ENCODE peak calls at places on chromosomes 7 and 10, in six cellular contexts. One of them, this sample, is unnamed.

GRCh38 chr10:114520453-114520852 is 116.2 kb upstream of the AFAP1L2 start:
- DNase-seq in endothelial cell of umbilical vein: peak
- DNase-seq in psoas muscle: no peak
- DNase-seq in PC-3: peak
- DNase-seq in AG10803: peak
- DNase-seq in IMR-90: peak
- DNase-seq in this sample: no peak

GRCh38 chr10:104505521-104506041 is 135.5 kb upstream of the SORCS3 start:
- DNase-seq in psoas muscle: no peak
- DNase-seq in PC-3: no peak
- DNase-seq in IMR-90: no peak
- DNase-seq in AG10803: no peak
- DNase-seq in endothelial cell of umbilical vein: no peak
- DNase-seq in this sample: no peak

GRCh38 chr10:49139866-49140195 is 6.0 kb upstream of the FAM170B start:
- DNase-seq in PC-3: peak
- DNase-seq in endothelial cell of umbilical vein: no peak
- DNase-seq in IMR-90: peak
- DNase-seq in AG10803: peak
- DNase-seq in psoas muscle: no peak
- DNase-seq in this sample: no peak

GRCh38 chr7:5693529-5693928 is 87.9 kb downstream of the RNF216 start:
- DNase-seq in psoas muscle: no peak
- DNase-seq in IMR-90: peak
- DNase-seq in AG10803: peak
- DNase-seq in PC-3: peak
- DNase-seq in endothelial cell of umbilical vein: peak
- DNase-seq in this sample: no peak

GRCh38 chr10:70903262-70903921 is 15.0 kb upstream of the PCBD1 start:
- DNase-seq in PC-3: peak
- DNase-seq in AG10803: peak
- DNase-seq in IMR-90: peak
- DNase-seq in endothelial cell of umbilical vein: peak
- DNase-seq in psoas muscle: peak
- DNase-seq in this sample: no peak

GRCh38 chr7:15924910-15925309 is 238.4 kb upstream of the MEOX2 start:
- DNase-seq in AG10803: no peak
- DNase-seq in psoas muscle: no peak
- DNase-seq in IMR-90: no peak
- DNase-seq in endothelial cell of umbilical vein: no peak
- DNase-seq in PC-3: no peak
- DNase-seq in this sample: no peak

GRCh38 chr7:25314094-25314708 is 85.9 kb upstream of the NPVF start:
- DNase-seq in endothelial cell of umbilical vein: peak
- DNase-seq in PC-3: no peak
- DNase-seq in IMR-90: no peak
- DNase-seq in psoas muscle: no peak
- DNase-seq in AG10803: no peak
- DNase-seq in this sample: no peak

GRCh38 chr10:77493851-77494788 is 143.5 kb downstream of the KCNMA1 start:
- DNase-seq in endothelial cell of umbilical vein: no peak
- DNase-seq in AG10803: peak
- DNase-seq in psoas muscle: no peak
- DNase-seq in PC-3: peak
- DNase-seq in IMR-90: peak
- DNase-seq in this sample: no peak

GRCh38 chr7:159102681-159103381 is 41.8 kb downstream of the VIPR2 start:
- DNase-seq in IMR-90: no peak
- DNase-seq in AG10803: no peak
- DNase-seq in PC-3: no peak
- DNase-seq in psoas muscle: peak
- DNase-seq in endothelial cell of umbilical vein: no peak
- DNase-seq in this sample: no peak

GRCh38 chr7:12436126-12436525 is 32.5 kb upstream of the VWDE start:
- DNase-seq in endothelial cell of umbilical vein: no peak
- DNase-seq in IMR-90: no peak
- DNase-seq in PC-3: peak
- DNase-seq in AG10803: no peak
- DNase-seq in psoas muscle: no peak
- DNase-seq in this sample: no peak

GRCh38 chr10:71837085-71837827 is 13.8 kb downstream of the PSAP start:
- DNase-seq in IMR-90: no peak
- DNase-seq in AG10803: no peak
- DNase-seq in psoas muscle: no peak
- DNase-seq in endothelial cell of umbilical vein: no peak
- DNase-seq in PC-3: no peak
- DNase-seq in this sample: no peak

GRCh38 chr7:27418544-27418943 is 175.9 kb downstream of the EVX1 start:
- DNase-seq in PC-3: peak
- DNase-seq in AG10803: no peak
- DNase-seq in endothelial cell of umbilical vein: peak
- DNase-seq in IMR-90: no peak
- DNase-seq in psoas muscle: no peak
- DNase-seq in this sample: no peak

GRCh38 chr7:130891254-130892094 is 157.5 kb upstream of the KLF14 start:
- DNase-seq in PC-3: peak
- DNase-seq in psoas muscle: peak
- DNase-seq in IMR-90: peak
- DNase-seq in AG10803: peak
- DNase-seq in endothelial cell of umbilical vein: peak
- DNase-seq in this sample: no peak

GRCh38 chr7:140080919-140081318 is 18.2 kb upstream of the PARP12 start:
- DNase-seq in psoas muscle: no peak
- DNase-seq in PC-3: no peak
- DNase-seq in AG10803: no peak
- DNase-seq in IMR-90: no peak
- DNase-seq in endothelial cell of umbilical vein: no peak
- DNase-seq in this sample: no peak

GRCh38 chr7:128921866-128922440 is 11.4 kb upstream of the KCP start:
- DNase-seq in IMR-90: no peak
- DNase-seq in PC-3: no peak
- DNase-seq in AG10803: no peak
- DNase-seq in endothelial cell of umbilical vein: no peak
- DNase-seq in psoas muscle: peak
- DNase-seq in this sample: no peak

GRCh38 chr7:7595451-7595850 is 28.8 kb downstream of the MIOS start:
- DNase-seq in psoas muscle: no peak
- DNase-seq in IMR-90: peak
- DNase-seq in endothelial cell of umbilical vein: peak
- DNase-seq in PC-3: peak
- DNase-seq in AG10803: peak
- DNase-seq in this sample: no peak

GRCh38 chr7:99201027-99201426 is 6.9 kb downstream of the KPNA7 start:
- DNase-seq in PC-3: peak
- DNase-seq in AG10803: peak
- DNase-seq in IMR-90: peak
- DNase-seq in endothelial cell of umbilical vein: no peak
- DNase-seq in psoas muscle: no peak
- DNase-seq in this sample: no peak

GRCh38 chr10:30816144-30816811 is 186.7 kb upstream of the LYZL2 start:
- DNase-seq in IMR-90: no peak
- DNase-seq in psoas muscle: no peak
- DNase-seq in AG10803: no peak
- DNase-seq in endothelial cell of umbilical vein: no peak
- DNase-seq in PC-3: no peak
- DNase-seq in this sample: no peak

GRCh38 chr7:130071701-130072622 is 1.6 kb downstream of the KLHDC10 start:
- DNase-seq in endothelial cell of umbilical vein: peak
- DNase-seq in AG10803: peak
- DNase-seq in IMR-90: peak
- DNase-seq in psoas muscle: no peak
- DNase-seq in PC-3: peak
- DNase-seq in this sample: peak

GRCh38 chr7:27510550-27510949 is 152.1 kb downstream of the HIBADH start:
- DNase-seq in psoas muscle: no peak
- DNase-seq in IMR-90: no peak
- DNase-seq in AG10803: no peak
- DNase-seq in PC-3: no peak
- DNase-seq in endothelial cell of umbilical vein: no peak
- DNase-seq in this sample: no peak

GRCh38 chr7:73646785-73647724 is 20.6 kb upstream of the VPS37D start:
- DNase-seq in PC-3: no peak
- DNase-seq in endothelial cell of umbilical vein: no peak
- DNase-seq in AG10803: no peak
- DNase-seq in IMR-90: no peak
- DNase-seq in psoas muscle: peak
- DNase-seq in this sample: no peak
- H3K4me3 ChIP-seq in PC-3: no peak
- H3K4me3 ChIP-seq in endothelial cell of umbilical vein: no peak
- H3K4me3 ChIP-seq in AG10803: no peak
- H3K4me3 ChIP-seq in IMR-90: no peak
- H3K4me3 ChIP-seq in psoas muscle: peak
- H3K4me3 ChIP-seq in this sample: no peak

DNA sequence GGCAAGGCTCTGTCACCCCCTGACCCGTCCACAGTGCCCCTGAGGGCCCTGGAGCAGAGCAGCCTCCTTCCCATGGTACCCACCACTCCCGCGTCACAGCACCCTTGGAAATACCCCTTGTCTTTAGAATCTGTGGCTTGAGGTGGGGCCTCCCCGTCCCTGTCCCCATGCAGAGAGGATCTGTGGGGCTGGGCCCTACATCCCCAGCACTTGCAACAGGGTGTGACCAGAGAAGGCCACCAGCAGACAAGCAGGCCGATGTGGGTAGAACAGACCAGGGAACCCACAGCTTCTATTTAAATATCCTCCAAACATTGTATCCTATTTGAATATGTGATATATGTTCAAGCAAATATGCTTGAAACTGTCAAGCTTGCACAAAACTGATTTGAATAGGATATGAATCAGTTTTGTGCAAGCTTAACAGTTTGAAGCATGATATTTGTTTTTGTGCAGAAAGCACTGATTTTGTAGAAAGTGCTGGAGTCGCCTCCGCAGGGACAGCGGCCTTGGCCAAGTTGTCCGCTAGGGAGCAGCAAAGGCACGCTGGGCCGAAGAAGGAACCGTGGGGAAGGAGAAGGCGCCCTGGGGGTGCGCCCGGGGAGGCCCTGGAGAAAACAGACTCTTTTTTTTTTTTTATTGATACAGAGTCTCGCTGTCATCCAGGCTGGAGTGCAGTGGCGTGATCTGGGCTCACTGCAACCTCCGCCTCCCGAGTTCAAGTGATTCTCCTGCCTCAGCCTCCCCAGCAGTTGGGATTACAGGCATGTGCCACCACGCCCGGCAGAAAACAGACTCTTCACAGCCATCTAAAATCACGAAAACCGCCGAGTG is 2.2 kb downstream of the CFAP46 start:
- DNase-seq in AG10803: peak
- DNase-seq in IMR-90: peak
- DNase-seq in PC-3: peak
- DNase-seq in endothelial cell of umbilical vein: peak
- DNase-seq in psoas muscle: peak
- DNase-seq in this sample: no peak
- TF ChIP-seq CTCF in AG10803: peak
- TF ChIP-seq CTCF in IMR-90: peak
- TF ChIP-seq CTCF in PC-3: peak
- TF ChIP-seq CTCF in endothelial cell of umbilical vein: peak
- TF ChIP-seq CTCF in psoas muscle: peak
- TF ChIP-seq CTCF in this sample: peak

GRCh38 chr7:64879097-64879730 is 23.9 kb upstream of the ZNF273 start:
- DNase-seq in IMR-90: no peak
- DNase-seq in PC-3: no peak
- DNase-seq in AG10803: no peak
- DNase-seq in endothelial cell of umbilical vein: no peak
- DNase-seq in psoas muscle: no peak
- DNase-seq in this sample: no peak

GRCh38 chr7:64879800-64880199 is 23.3 kb upstream of the ZNF273 start:
- DNase-seq in IMR-90: no peak
- DNase-seq in PC-3: no peak
- DNase-seq in endothelial cell of umbilical vein: no peak
- DNase-seq in psoas muscle: no peak
- DNase-seq in AG10803: no peak
- DNase-seq in this sample: no peak

GRCh38 chr7:64876792-64877713 is 26.0 kb upstream of the ZNF273 start:
- DNase-seq in IMR-90: no peak
- DNase-seq in PC-3: no peak
- DNase-seq in AG10803: no peak
- DNase-seq in endothelial cell of umbilical vein: no peak
- DNase-seq in psoas muscle: peak
- DNase-seq in this sample: peak

GRCh38 chr7:64878684-64879083 is 24.4 kb upstream of the ZNF273 start:
- DNase-seq in AG10803: no peak
- DNase-seq in endothelial cell of umbilical vein: peak
- DNase-seq in PC-3: no peak
- DNase-seq in psoas muscle: no peak
- DNase-seq in IMR-90: no peak
- DNase-seq in this sample: no peak

DNA sequence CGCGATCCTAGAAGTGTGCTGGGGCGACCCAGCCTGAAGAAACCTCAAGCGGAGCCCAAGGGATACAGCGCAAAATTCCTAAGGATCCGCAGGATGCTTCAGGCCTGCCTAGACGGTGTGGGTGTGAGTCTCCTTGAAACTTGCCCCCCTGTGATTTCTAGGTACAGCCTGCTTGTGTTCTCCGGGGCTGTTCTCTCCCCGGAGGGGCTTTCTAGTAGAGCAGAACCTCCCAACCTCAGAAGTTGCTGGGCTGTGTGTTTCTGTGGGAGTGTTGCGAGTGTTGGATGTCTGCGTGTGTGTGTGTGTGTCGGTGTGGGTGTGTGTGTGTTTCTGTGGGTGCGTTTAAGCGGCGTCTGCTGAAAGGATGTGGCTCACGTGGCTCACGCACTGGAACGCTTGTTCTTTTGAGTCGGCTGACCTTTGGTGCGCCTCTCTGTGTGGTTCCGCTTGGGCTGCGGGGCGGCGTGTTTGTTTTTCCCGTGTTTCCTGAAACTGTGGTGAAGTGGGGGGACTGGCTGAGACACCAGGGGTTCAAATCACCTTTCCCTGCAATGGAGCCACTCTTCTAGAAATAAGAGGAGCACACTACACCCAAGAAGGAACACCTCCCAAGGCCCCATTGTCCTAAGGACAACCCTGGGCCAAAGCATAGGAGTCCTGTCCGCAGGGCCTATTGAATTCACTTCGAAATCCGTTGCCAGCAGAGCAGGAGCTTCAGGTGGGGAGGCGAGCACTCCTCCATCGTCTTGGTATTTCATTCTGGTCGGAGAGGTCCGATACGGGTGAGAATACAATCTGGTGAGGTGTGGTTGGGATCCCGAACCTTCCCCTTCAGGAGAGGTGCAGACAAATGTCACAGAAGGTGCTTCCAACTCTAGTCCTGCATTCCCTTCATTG is 25.1 kb upstream of the ZNF273 start:
- DNase-seq in endothelial cell of umbilical vein: no peak
- DNase-seq in AG10803: no peak
- DNase-seq in IMR-90: no peak
- DNase-seq in psoas muscle: no peak
- DNase-seq in PC-3: no peak
- DNase-seq in this sample: no peak
- H3K4me3 ChIP-seq in endothelial cell of umbilical vein: no peak
- H3K4me3 ChIP-seq in AG10803: no peak
- H3K4me3 ChIP-seq in IMR-90: no peak
- H3K4me3 ChIP-seq in psoas muscle: peak
- H3K4me3 ChIP-seq in PC-3: no peak
- H3K4me3 ChIP-seq in this sample: peak

DNA sequence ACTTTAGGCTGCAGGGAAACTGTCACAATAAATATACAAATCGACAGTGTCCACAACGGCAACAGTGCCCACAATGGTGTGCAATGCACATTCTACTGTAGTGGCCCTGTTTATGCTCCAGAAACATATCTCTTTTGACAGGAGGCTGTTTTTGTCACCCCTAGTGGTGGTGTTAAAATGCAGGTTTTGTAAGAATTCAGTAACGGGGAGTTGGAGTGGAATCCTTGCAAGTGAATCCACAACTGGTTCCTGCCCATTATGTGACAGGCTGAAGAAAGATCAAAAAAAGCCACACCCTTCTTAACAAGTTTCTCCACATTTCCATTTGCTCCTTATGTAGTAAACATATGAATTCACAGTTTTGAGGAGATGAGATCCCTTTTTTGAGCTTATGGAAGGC is 58.5 kb downstream of the BEND7 start:
- DNase-seq in psoas muscle: no peak
- DNase-seq in AG10803: no peak
- DNase-seq in IMR-90: no peak
- DNase-seq in PC-3: no peak
- DNase-seq in endothelial cell of umbilical vein: no peak
- DNase-seq in this sample: no peak
- TF ChIP-seq CTCF in psoas muscle: no peak
- TF ChIP-seq CTCF in AG10803: no peak
- TF ChIP-seq CTCF in IMR-90: no peak
- TF ChIP-seq CTCF in PC-3: no peak
- TF ChIP-seq CTCF in endothelial cell of umbilical vein: no peak
- TF ChIP-seq CTCF in this sample: no peak

This sample was measured in LNCaP clone FGC.